ENCODE peak calls at places on chromosome 6, in four cellular contexts. One of them, this sample, is unnamed.

GRCh38 chr6:20229881-20230280 is 17.6 kb upstream of the MBOAT1 start:
- DNase-seq in A549: no peak
- DNase-seq in H1: no peak
- DNase-seq in endothelial cell of umbilical vein: no peak
- DNase-seq in this sample: no peak

GRCh38 chr6:95581073-95581472 is 3.7 kb downstream of the MANEA start:
- DNase-seq in A549: no peak
- DNase-seq in H1: no peak
- DNase-seq in endothelial cell of umbilical vein: no peak
- DNase-seq in this sample: no peak

GRCh38 chr6:141532211-141532610 is 600.5 kb upstream of the GJE1 start:
- DNase-seq in A549: no peak
- DNase-seq in H1: no peak
- DNase-seq in endothelial cell of umbilical vein: no peak
- DNase-seq in this sample: no peak

GRCh38 chr6:142384455-142385332 is 82.9 kb downstream of the ADGRG6 start:
- DNase-seq in A549: no peak
- DNase-seq in H1: no peak
- DNase-seq in endothelial cell of umbilical vein: no peak
- DNase-seq in this sample: no peak

GRCh38 chr6:14142816-14143215 is 25.2 kb downstream of the CD83 start:
- DNase-seq in A549: no peak
- DNase-seq in H1: no peak
- DNase-seq in endothelial cell of umbilical vein: no peak
- DNase-seq in this sample: no peak

GRCh38 chr6:19368511-19368910 is 468.7 kb upstream of the ID4 start:
- DNase-seq in A549: no peak
- DNase-seq in H1: no peak
- DNase-seq in endothelial cell of umbilical vein: no peak
- DNase-seq in this sample: no peak

GRCh38 chr6:14635933-14636599 is 518.5 kb downstream of the CD83 start:
- DNase-seq in A549: no peak
- DNase-seq in H1: no peak
- DNase-seq in endothelial cell of umbilical vein: no peak
- DNase-seq in this sample: no peak

GRCh38 chr6:17724341-17724740 is 17.6 kb upstream of the NUP153 start:
- DNase-seq in A549: no peak
- DNase-seq in H1: no peak
- DNase-seq in endothelial cell of umbilical vein: no peak
- DNase-seq in this sample: no peak

GRCh38 chr6:142945446-142946180 is 637 bp upstream of the HIVEP2 start:
- DNase-seq in A549: peak; percentile 59
- DNase-seq in H1: peak; percentile 75
- DNase-seq in endothelial cell of umbilical vein: no peak
- DNase-seq in this sample: peak; percentile 73

GRCh38 chr6:56938634-56939294 is 16.1 kb upstream of the BEND6 start:
- DNase-seq in A549: peak; percentile 88
- DNase-seq in H1: no peak
- DNase-seq in endothelial cell of umbilical vein: peak; percentile 66
- DNase-seq in this sample: peak; percentile 15
- TF ChIP-seq MAX in A549: peak; percentile 90
- TF ChIP-seq MAX in H1: no peak
- TF ChIP-seq MAX in endothelial cell of umbilical vein: no peak
- TF ChIP-seq MAX in this sample: no peak

GRCh38 chr6:36944650-36945049 is 9.9 kb upstream of the PI16 start:
- DNase-seq in A549: no peak
- DNase-seq in H1: no peak
- DNase-seq in endothelial cell of umbilical vein: no peak
- DNase-seq in this sample: no peak

GRCh38 chr6:36945301-36945700 is 9.2 kb upstream of the PI16 start:
- DNase-seq in A549: no peak
- DNase-seq in H1: no peak
- DNase-seq in endothelial cell of umbilical vein: no peak
- DNase-seq in this sample: no peak

GRCh38 chr6:36946526-36946925 is 8.0 kb upstream of the PI16 start:
- DNase-seq in A549: no peak
- DNase-seq in H1: no peak
- DNase-seq in endothelial cell of umbilical vein: no peak
- DNase-seq in this sample: no peak

GRCh38 chr6:36949636-36950035 is 4.9 kb upstream of the PI16 start:
- DNase-seq in A549: no peak
- DNase-seq in H1: no peak
- DNase-seq in endothelial cell of umbilical vein: peak; percentile 88
- DNase-seq in this sample: no peak

GRCh38 chr6:36947570-36948351 is 6.8 kb upstream of the PI16 start:
- DNase-seq in A549: no peak
- DNase-seq in H1: no peak
- DNase-seq in endothelial cell of umbilical vein: no peak
- DNase-seq in this sample: no peak
- H3K4me3 ChIP-seq in A549: no peak overlapping the region
- H3K4me3 ChIP-seq in H1: no peak overlapping the region
- H3K4me3 ChIP-seq in endothelial cell of umbilical vein: no peak overlapping the region
- H3K4me3 ChIP-seq in this sample: no peak overlapping the region

DNA sequence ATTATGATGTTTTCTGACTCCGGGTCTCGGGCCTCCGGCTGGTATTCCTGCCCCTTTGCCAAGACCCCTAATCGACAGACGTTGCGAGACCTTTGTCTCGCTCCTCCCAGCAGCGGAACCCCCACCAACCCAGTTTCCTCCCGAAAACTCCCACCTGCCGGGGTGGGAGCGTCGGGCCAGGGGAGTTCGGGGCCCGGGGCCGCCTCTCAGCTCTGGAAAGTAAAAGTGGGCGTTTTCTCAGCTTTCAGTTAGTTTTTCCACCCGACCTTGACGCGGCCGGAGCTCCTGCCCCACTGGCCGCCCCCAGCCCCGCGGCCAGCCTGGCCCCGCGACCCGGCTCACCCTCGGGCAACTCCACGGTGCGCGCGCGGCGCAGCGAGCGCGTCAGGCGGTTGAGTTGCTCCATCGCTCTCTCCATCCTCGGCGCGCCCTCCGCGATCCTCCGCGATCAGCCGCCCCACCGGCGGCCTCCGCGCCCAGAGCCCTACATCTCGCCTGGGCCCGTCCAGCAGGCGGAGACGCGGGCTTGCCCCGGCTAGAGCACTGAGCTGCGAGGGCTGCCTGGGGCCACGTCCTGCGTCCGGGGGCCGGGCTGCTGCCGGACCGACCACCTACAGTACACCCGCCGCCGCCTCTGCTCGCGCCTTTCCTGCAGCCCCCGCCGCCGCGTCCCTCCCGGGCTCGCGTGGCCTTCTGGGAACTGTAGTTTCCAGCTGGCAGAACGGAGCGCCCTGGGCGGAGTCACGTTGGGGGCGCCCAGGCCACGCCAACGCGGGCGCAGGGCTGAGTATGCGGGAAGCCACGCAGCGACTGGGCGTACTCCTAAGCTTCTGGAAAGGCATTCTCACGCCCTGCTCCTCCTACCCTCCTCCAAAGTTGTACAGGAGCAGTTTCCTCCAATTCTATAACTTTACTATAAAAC is at the start of gene HACE1:
- DNase-seq in A549: peak; percentile 83
- DNase-seq in H1: peak; percentile 95
- DNase-seq in endothelial cell of umbilical vein: peak; percentile 93
- DNase-seq in this sample: peak; percentile 94
- TF ChIP-seq POLR2A in A549: peak; percentile 53
- TF ChIP-seq POLR2A in H1: peak; percentile 75
- TF ChIP-seq POLR2A in endothelial cell of umbilical vein: peak; percentile 49
- TF ChIP-seq POLR2A in this sample: peak; percentile 49

DNA sequence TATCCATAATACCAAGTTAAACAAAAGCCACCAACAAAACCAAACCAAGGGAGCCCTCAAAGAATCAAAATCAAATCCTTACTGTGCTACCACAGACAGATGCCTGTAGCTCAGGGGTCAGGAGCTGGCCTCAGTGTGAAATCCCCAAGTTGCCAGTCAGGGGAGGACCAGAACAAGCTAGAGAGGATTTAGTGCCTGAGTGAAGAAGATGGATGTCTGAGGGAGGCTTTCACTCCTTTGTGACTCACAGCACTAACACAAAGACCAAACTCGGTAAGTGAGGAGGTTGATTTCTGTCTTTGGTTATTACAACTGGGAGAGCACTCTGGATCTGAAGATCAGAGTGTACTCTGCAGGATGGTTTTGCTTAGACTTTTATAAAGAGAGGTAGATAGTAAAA is 189.9 kb upstream of the ZNF184 start:
- DNase-seq in A549: peak; percentile 29
- DNase-seq in H1: no peak
- DNase-seq in endothelial cell of umbilical vein: no peak
- DNase-seq in this sample: no peak
- TF ChIP-seq MAX in A549: no peak
- TF ChIP-seq MAX in H1: no peak
- TF ChIP-seq MAX in endothelial cell of umbilical vein: no peak
- TF ChIP-seq MAX in this sample: no peak

GRCh38 chr6:128759447-128759846 is 123.5 kb upstream of the LAMA2 start:
- DNase-seq in A549: no peak
- DNase-seq in H1: no peak
- DNase-seq in endothelial cell of umbilical vein: no peak
- DNase-seq in this sample: no peak
- H3K4me3 ChIP-seq in A549: no peak overlapping the region
- H3K4me3 ChIP-seq in H1: no peak overlapping the region
- H3K4me3 ChIP-seq in endothelial cell of umbilical vein: no peak overlapping the region
- H3K4me3 ChIP-seq in this sample: no peak overlapping the region

DNA sequence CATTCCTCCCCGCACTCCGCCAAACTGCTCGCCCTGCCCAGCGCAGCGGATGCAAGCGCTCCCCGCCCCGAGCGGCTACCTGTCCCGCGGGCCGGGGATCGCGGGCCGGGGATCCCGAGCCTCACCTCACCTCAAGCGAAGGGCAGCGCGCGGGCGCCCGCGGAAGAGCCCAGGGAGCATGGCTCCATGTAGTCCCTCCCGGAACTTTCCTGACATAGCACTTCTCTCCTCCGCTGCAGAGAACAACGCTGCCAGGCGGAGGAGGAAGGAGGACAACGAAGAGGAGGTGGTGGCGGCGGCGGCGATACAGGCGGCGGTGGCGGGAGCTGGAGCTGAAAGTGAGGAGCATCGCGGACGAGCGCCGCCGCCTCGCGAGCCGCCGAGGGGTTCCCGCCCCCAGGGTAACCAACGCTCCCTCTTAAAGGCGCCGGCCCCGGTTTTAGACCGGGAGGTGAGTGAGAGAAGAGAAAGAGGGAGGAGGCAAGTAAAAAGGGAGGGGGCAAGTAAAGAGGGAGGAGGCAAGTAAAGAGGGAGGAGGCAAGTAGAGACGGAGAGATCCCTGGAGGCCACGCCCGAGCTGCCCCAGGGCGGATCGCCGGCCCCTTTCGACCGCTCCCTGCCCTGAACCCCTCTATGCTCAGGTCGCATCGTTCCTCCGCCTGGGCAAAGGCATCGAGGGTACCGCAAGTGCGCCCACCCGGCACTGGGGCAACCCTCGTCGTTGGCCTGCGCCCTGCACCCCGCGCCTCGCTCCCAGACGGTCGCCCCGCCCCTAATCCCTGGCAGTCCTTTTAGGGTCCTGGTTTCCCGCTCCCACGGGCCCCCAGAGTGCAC is at the start of gene GPR63:
- DNase-seq in A549: peak; percentile 77
- DNase-seq in H1: peak; percentile 86
- DNase-seq in endothelial cell of umbilical vein: peak; percentile 24
- DNase-seq in this sample: peak; percentile 1
- TF ChIP-seq POLR2A in A549: peak; percentile 35
- TF ChIP-seq POLR2A in H1: peak; percentile 80
- TF ChIP-seq POLR2A in endothelial cell of umbilical vein: no peak
- TF ChIP-seq POLR2A in this sample: no peak

This sample was measured in NB4.